ENCODE peak calls at places on chromosomes 7 and 10, in five cellular contexts. One of them, this sample, is unnamed. For H3K36me3, the result is how much of the 10 kb centered on the place peaks cover.

GRCh38 chr10:110419265-110419664 is 78.4 kb upstream of the DUSP5 start:
- DNase-seq in transverse colon: no peak
- DNase-seq in suprapubic skin: no peak
- DNase-seq in ovary: no peak
- DNase-seq in esophagus muscularis mucosa: no peak
- DNase-seq in this sample: no peak

GRCh38 chr10:100239851-100240250 is 10.5 kb upstream of the CHUK start:
- DNase-seq in esophagus muscularis mucosa: no peak
- DNase-seq in suprapubic skin: no peak
- DNase-seq in transverse colon: no peak
- DNase-seq in ovary: no peak
- DNase-seq in this sample: no peak

GRCh38 chr7:148156248-148156647 is 434.3 kb upstream of the C7orf33 start:
- DNase-seq in suprapubic skin: no peak
- DNase-seq in transverse colon: no peak
- DNase-seq in ovary: no peak
- DNase-seq in esophagus muscularis mucosa: no peak
- DNase-seq in this sample: no peak

GRCh38 chr7:143884978-143885559 is 16.9 kb downstream of the TCAF1 start:
- DNase-seq in transverse colon: no peak
- DNase-seq in suprapubic skin: no peak
- DNase-seq in ovary: peak
- DNase-seq in esophagus muscularis mucosa: peak
- DNase-seq in this sample: no peak

GRCh38 chr10:92688927-92689662 is 660 bp upstream of the HHEX start:
- DNase-seq in esophagus muscularis mucosa: no peak
- DNase-seq in transverse colon: peak
- DNase-seq in suprapubic skin: peak
- DNase-seq in ovary: peak
- DNase-seq in this sample: no peak

GRCh38 chr7:28151965-28152364 is 28.6 kb downstream of the JAZF1 start:
- DNase-seq in ovary: no peak
- DNase-seq in esophagus muscularis mucosa: no peak
- DNase-seq in suprapubic skin: no peak
- DNase-seq in transverse colon: no peak
- DNase-seq in this sample: no peak

GRCh38 chr10:70078329-70078728 is 25.7 kb downstream of the MACROH2A2 start:
- DNase-seq in esophagus muscularis mucosa: no peak
- DNase-seq in ovary: no peak
- DNase-seq in suprapubic skin: no peak
- DNase-seq in transverse colon: no peak
- DNase-seq in this sample: no peak

GRCh38 chr10:78541528-78542470 is 508.1 kb downstream of the RPS24 start:
- DNase-seq in suprapubic skin: no peak
- DNase-seq in ovary: no peak
- DNase-seq in esophagus muscularis mucosa: no peak
- DNase-seq in transverse colon: peak
- DNase-seq in this sample: no peak

GRCh38 chr7:7236041-7236440 is 53.7 kb downstream of the C1GALT1 start:
- DNase-seq in esophagus muscularis mucosa: no peak
- DNase-seq in suprapubic skin: no peak
- DNase-seq in ovary: no peak
- DNase-seq in transverse colon: no peak
- DNase-seq in this sample: no peak

GRCh38 chr10:94279835-94280709 is 82.7 kb downstream of the NOC3L start:
- DNase-seq in esophagus muscularis mucosa: no peak
- DNase-seq in ovary: no peak
- DNase-seq in transverse colon: peak
- DNase-seq in suprapubic skin: no peak
- DNase-seq in this sample: no peak

GRCh38 chr10:77290528-77291155 is 347.0 kb downstream of the KCNMA1 start:
- DNase-seq in esophagus muscularis mucosa: no peak
- DNase-seq in suprapubic skin: no peak
- DNase-seq in ovary: no peak
- DNase-seq in transverse colon: no peak
- DNase-seq in this sample: no peak

GRCh38 chr7:139673762-139674161 is 104.0 kb downstream of the HIPK2 start:
- DNase-seq in esophagus muscularis mucosa: no peak
- DNase-seq in transverse colon: no peak
- DNase-seq in ovary: no peak
- DNase-seq in suprapubic skin: no peak
- DNase-seq in this sample: no peak

GRCh38 chr10:11304906-11305585 is 287.4 kb downstream of the CELF2 start:
- DNase-seq in transverse colon: no peak
- DNase-seq in esophagus muscularis mucosa: no peak
- DNase-seq in suprapubic skin: no peak
- DNase-seq in ovary: no peak
- DNase-seq in this sample: no peak

GRCh38 chr7:25849361-25850184 is 302.4 kb upstream of the NFE2L3 start:
- DNase-seq in esophagus muscularis mucosa: no peak
- DNase-seq in transverse colon: no peak
- DNase-seq in suprapubic skin: peak
- DNase-seq in ovary: peak
- DNase-seq in this sample: peak

GRCh38 chr7:70539196-70539595 is 592.7 kb upstream of the GALNT17 start:
- DNase-seq in esophagus muscularis mucosa: no peak
- DNase-seq in ovary: no peak
- DNase-seq in transverse colon: no peak
- DNase-seq in suprapubic skin: no peak
- DNase-seq in this sample: no peak

GRCh38 chr7:117164578-117164977 is 158.3 kb downstream of the WNT2 start:
- DNase-seq in esophagus muscularis mucosa: no peak
- DNase-seq in ovary: no peak
- DNase-seq in transverse colon: no peak
- DNase-seq in suprapubic skin: no peak
- DNase-seq in this sample: no peak

GRCh38 chr7:3888096-3888495 is 587.0 kb downstream of the SDK1 start:
- DNase-seq in transverse colon: no peak
- DNase-seq in ovary: no peak
- DNase-seq in suprapubic skin: peak
- DNase-seq in esophagus muscularis mucosa: peak
- DNase-seq in this sample: peak

GRCh38 chr7:27158436-27159277 is 2.2 kb upstream of the HOXA7 start:
- DNase-seq in ovary: peak
- DNase-seq in suprapubic skin: peak
- DNase-seq in transverse colon: peak
- DNase-seq in esophagus muscularis mucosa: no peak
- DNase-seq in this sample: peak

GRCh38 chr10:124587811-124588211 is 126.2 kb downstream of the LHPP start:
- DNase-seq in esophagus muscularis mucosa: no peak
- DNase-seq in ovary: no peak
- DNase-seq in suprapubic skin: peak
- DNase-seq in transverse colon: no peak
- DNase-seq in this sample: no peak

GRCh38 chr10:101287922-101288638 is 58.8 kb upstream of the LBX1 start:
- DNase-seq in transverse colon: no peak
- DNase-seq in ovary: peak
- DNase-seq in suprapubic skin: no peak
- DNase-seq in esophagus muscularis mucosa: no peak
- DNase-seq in this sample: no peak

GRCh38 chr7:36728143-36728542 is 3.8 kb upstream of the AOAH start:
- DNase-seq in suprapubic skin: no peak
- DNase-seq in esophagus muscularis mucosa: no peak
- DNase-seq in ovary: no peak
- DNase-seq in transverse colon: no peak
- DNase-seq in this sample: no peak

GRCh38 chr10:45294681-45295080 is 20.7 kb downstream of the OR13A1 start:
- DNase-seq in esophagus muscularis mucosa: no peak
- DNase-seq in ovary: no peak
- DNase-seq in suprapubic skin: no peak
- DNase-seq in transverse colon: no peak
- DNase-seq in this sample: no peak

GRCh38 chr10:86413046-86413728 is 46.6 kb upstream of the GRID1 start:
- DNase-seq in suprapubic skin: no peak
- DNase-seq in ovary: no peak
- DNase-seq in transverse colon: no peak
- DNase-seq in esophagus muscularis mucosa: no peak
- DNase-seq in this sample: no peak

GRCh38 chr7:54879776-54880175 is 120.8 kb upstream of the SEC61G start:
- DNase-seq in esophagus muscularis mucosa: no peak
- DNase-seq in transverse colon: no peak
- DNase-seq in ovary: no peak
- DNase-seq in suprapubic skin: no peak
- DNase-seq in this sample: no peak

DNA sequence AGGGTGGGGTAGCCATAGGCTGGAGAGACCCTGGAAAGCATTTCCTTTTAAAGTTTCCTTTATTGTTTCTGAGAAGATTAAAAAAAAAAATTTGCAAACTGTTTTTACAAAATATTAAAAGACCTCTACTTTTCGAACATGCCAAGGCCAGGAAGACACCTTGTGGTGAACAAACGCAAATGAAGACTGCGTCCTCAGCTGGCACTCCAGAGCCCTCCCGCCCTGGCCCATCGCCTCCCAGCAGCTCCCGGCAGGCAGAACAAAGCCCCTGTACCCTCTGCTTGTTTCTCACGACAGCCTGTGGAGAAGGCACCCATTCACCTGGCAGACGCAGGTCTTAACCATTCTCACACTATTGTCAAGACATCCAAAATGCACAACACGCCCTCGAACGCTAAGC is 56.4 kb downstream of the ESYT2 start:
- DNase-seq in esophagus muscularis mucosa: no peak
- DNase-seq in suprapubic skin: no peak
- DNase-seq in ovary: no peak
- DNase-seq in transverse colon: no peak
- DNase-seq in this sample: no peak
- H3K36me3 ChIP-seq in esophagus muscularis mucosa: half or more
- H3K36me3 ChIP-seq in suprapubic skin: under half
- H3K36me3 ChIP-seq in ovary: under half
- H3K36me3 ChIP-seq in transverse colon: under half
- H3K36me3 ChIP-seq in this sample: under half

GRCh38 chr10:119686465-119687191 is 35.4 kb downstream of the BAG3 start:
- DNase-seq in esophagus muscularis mucosa: no peak
- DNase-seq in suprapubic skin: peak
- DNase-seq in transverse colon: peak
- DNase-seq in ovary: peak
- DNase-seq in this sample: peak
- TF ChIP-seq EP300 in esophagus muscularis mucosa: no peak
- TF ChIP-seq EP300 in suprapubic skin: no peak
- TF ChIP-seq EP300 in transverse colon: no peak
- TF ChIP-seq EP300 in ovary: no peak
- TF ChIP-seq EP300 in this sample: no peak

GRCh38 chr10:16788778-16789177 is 28.4 kb downstream of the RSU1 start:
- DNase-seq in transverse colon: no peak
- DNase-seq in ovary: no peak
- DNase-seq in esophagus muscularis mucosa: no peak
- DNase-seq in suprapubic skin: no peak
- DNase-seq in this sample: no peak
- H3K36me3 ChIP-seq in transverse colon: under half
- H3K36me3 ChIP-seq in ovary: under half
- H3K36me3 ChIP-seq in esophagus muscularis mucosa: under half
- H3K36me3 ChIP-seq in suprapubic skin: under half
- H3K36me3 ChIP-seq in this sample: under half

DNA sequence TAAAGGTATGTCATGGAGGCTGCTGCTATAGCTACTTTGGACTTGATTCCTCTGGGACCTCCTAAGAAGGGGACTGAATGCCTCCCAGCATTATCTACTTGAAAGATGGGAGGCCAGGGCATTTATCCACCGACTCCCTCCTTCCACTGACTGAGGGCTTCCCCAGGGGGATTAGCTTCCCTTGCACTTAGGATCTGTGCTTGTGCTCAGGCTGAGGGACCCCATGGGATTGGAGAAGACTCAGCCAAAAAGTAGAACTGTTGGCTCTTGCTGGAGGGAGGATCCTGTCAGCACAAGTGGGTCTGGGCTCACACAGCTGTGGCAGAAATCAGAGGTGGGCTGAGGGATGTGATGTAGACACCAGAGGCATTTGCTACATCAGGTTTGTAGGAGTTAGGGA is 81.5 kb upstream of the SYPL1 start:
- DNase-seq in ovary: no peak
- DNase-seq in esophagus muscularis mucosa: no peak
- DNase-seq in suprapubic skin: no peak
- DNase-seq in transverse colon: no peak
- DNase-seq in this sample: no peak
- TF ChIP-seq EP300 in ovary: no peak
- TF ChIP-seq EP300 in esophagus muscularis mucosa: no peak
- TF ChIP-seq EP300 in suprapubic skin: no peak
- TF ChIP-seq EP300 in transverse colon: no peak
- TF ChIP-seq EP300 in this sample: no peak